ENCODE peak calls at places on chromosomes 5 and 9, in six cellular contexts. H is mammary epithelial cell, P is H1, X is choroid plexus epithelial cell, B is spleen, V is breast epithelium. Q is an unnamed sample.

GRCh38 chr9:563200-563599 is 278.3 kb upstream of the DMRT1 start:
- DNase-seq in X (no peak), H (no peak), P (no peak), V (no peak), B (no peak), Q (no peak)

GRCh38 chr9:36470891-36471290 is 70.8 kb upstream of the RNF38 start:
- DNase-seq in B (peak; percentile 89), V (no peak), H (peak; percentile 68), P (no peak), X (peak; percentile 86), Q (no peak)

GRCh38 chr9:129763235-129763917 is 10.5 kb upstream of the PTGES start:
- DNase-seq in X (peak; percentile 93), V (no peak), H (no peak), P (no peak), B (no peak), Q (no peak)

GRCh38 chr9:125700791-125701190 is 6.2 kb downstream of the MAPKAP1 start:
- DNase-seq in P (no peak), V (no peak), X (no peak), B (no peak), H (peak; percentile 17), Q (no peak)

GRCh38 chr5:3348576-3349535 is 246.8 kb upstream of the IRX1 start:
- DNase-seq in P (no peak), X (no peak), V (peak; percentile 45), H (no peak), B (peak; percentile 68), Q (no peak)

GRCh38 chr5:112403069-112403468 is 16.0 kb downstream of the EPB41L4A start:
- DNase-seq in V (no peak), P (no peak), H (no peak), X (no peak), B (no peak), Q (no peak)

GRCh38 chr9:134167530-134167931 is 3.2 kb upstream of the RNU6ATAC start:
- DNase-seq in H (no peak), B (peak; percentile 62), P (no peak), X (peak; percentile 63), V (no peak), Q (no peak)

GRCh38 chr5:78601622-78602314 is 46.8 kb downstream of the LHFPL2 start:
- DNase-seq in V (no peak), P (no peak), B (no peak), H (no peak), X (peak; percentile 48), Q (no peak)

GRCh38 chr5:82004511-82004910 is 32.7 kb downstream of the ATG10 start:
- DNase-seq in P (no peak), X (peak; percentile 56), H (no peak), V (no peak), B (no peak), Q (no peak)

GRCh38 chr5:107743357-107744000 is 72.7 kb upstream of the EFNA5 start:
- DNase-seq in H (peak; percentile 71), B (no peak), P (no peak), V (no peak), X (peak; percentile 41), Q (no peak)

GRCh38 chr5:83556190-83556589 is 84.6 kb downstream of the VCAN start:
- DNase-seq in B (no peak), V (no peak), P (no peak), X (no peak), H (no peak), Q (no peak)

GRCh38 chr5:64096771-64097170 is 68.9 kb upstream of the RNF180 start:
- DNase-seq in H (no peak), B (no peak), P (no peak), X (no peak), V (no peak), Q (no peak)

GRCh38 chr9:32551491-32552049 is 557 bp upstream of the SMIM27 start:
- DNase-seq in X (peak; percentile 52), P (no peak), B (peak; percentile 83), V (no peak), H (no peak), Q (no peak)

GRCh38 chr5:173278641-173279040 is 43.6 kb upstream of the NKX2-5 start:
- DNase-seq in H (no peak), X (no peak), B (no peak), P (no peak), V (no peak), Q (no peak)

GRCh38 chr5:157942595-157942994 is 83.7 kb upstream of the CLINT1 start:
- DNase-seq in X (no peak), P (no peak), V (no peak), H (no peak), B (no peak), Q (no peak)

GRCh38 chr5:138273834-138274188 is 610 bp downstream of the GFRA3 start:
- DNase-seq in X (no peak), H (no peak), V (no peak), P (no peak), B (no peak), Q (no peak)

GRCh38 chr9:132703336-132703735 is 33.1 kb downstream of the GTF3C4 start:
- DNase-seq in B (no peak), V (no peak), X (peak; percentile 38), P (no peak), H (peak; percentile 7), Q (no peak)

GRCh38 chr9:111180801-111181200 is 142.5 kb upstream of the LPAR1 start:
- DNase-seq in B (no peak), X (no peak), P (no peak), H (no peak), V (no peak), Q (no peak)

GRCh38 chr9:7549261-7549660 is 250.3 kb downstream of the DMAC1 start:
- DNase-seq in H (no peak), X (no peak), P (no peak), B (no peak), V (no peak), Q (no peak)

GRCh38 chr5:160960592-160960991 is 108.6 kb upstream of the ATP10B start:
- DNase-seq in B (no peak), V (no peak), H (no peak), P (no peak), X (no peak), Q (no peak)

GRCh38 chr9:16611001-16611400 is 259.5 kb downstream of the BNC2 start:
- DNase-seq in X (no peak), B (no peak), P (no peak), H (no peak), V (no peak), Q (no peak)

GRCh38 chr9:128174062-128174461 is 14.0 kb downstream of the BBLN start:
- DNase-seq in V (no peak), H (no peak), X (no peak), P (no peak), B (no peak), Q (no peak)

GRCh38 chr5:107670927-107671741 is at the start of gene EFNA5:
- DNase-seq in P (no peak), V (peak; percentile 56), B (peak; percentile 75), H (peak; percentile 39), X (peak; percentile 70), Q (peak; percentile 39)

GRCh38 chr5:19555436-19555835 is 432.6 kb downstream of the CDH18 start:
- DNase-seq in H (no peak), B (no peak), X (no peak), V (no peak), P (no peak), Q (no peak)

GRCh38 chr5:157457391-157457790 is 2.6 kb upstream of the NIPAL4 start:
- DNase-seq in V (no peak), H (no peak), P (no peak), X (no peak), B (no peak), Q (no peak)

GRCh38 chr9:98108540-98109031 is 10.4 kb downstream of the TRIM14 start:
- DNase-seq in P (no peak), B (no peak), H (no peak), X (no peak), V (no peak), Q (no peak)

GRCh38 chr5:178385472-178385853 is 152.9 kb upstream of the PHYKPL start:
- DNase-seq in V (no peak), H (peak; percentile 7), P (no peak), X (no peak), B (peak; percentile 47), Q (no peak)

GRCh38 chr9:78004478-78005229 is 27.0 kb downstream of the GNAQ start:
- DNase-seq in V (no peak), X (peak; percentile 38), H (no peak), P (no peak), B (peak; percentile 61), Q (no peak)

GRCh38 chr9:81827616-81828296 is 100.5 kb upstream of the SPATA31D4 start:
- DNase-seq in H (no peak), P (no peak), V (no peak), X (no peak), B (no peak), Q (no peak)

GRCh38 chr9:121672213-121672612 is 20.8 kb downstream of the DAB2IP start:
- DNase-seq in V (no peak), X (peak; percentile 34), P (no peak), B (peak; percentile 16), H (no peak), Q (peak; percentile 71)

GRCh38 chr9:121675381-121675780 is 23.9 kb downstream of the DAB2IP start:
- DNase-seq in H (no peak), B (peak; percentile 39), V (no peak), P (no peak), X (no peak), Q (no peak)

GRCh38 chr9:121674952-121675351 is 23.5 kb downstream of the DAB2IP start:
- DNase-seq in X (peak; percentile 46), B (peak; percentile 1), P (no peak), H (peak; percentile 51), V (no peak), Q (peak; percentile 46)

GRCh38 chr9:121671612-121672155 is 20.2 kb downstream of the DAB2IP start:
- DNase-seq in B (no peak), P (no peak), H (no peak), X (peak; percentile 67), V (no peak), Q (no peak)

GRCh38 chr9:121673576-121673975 is 22.1 kb downstream of the DAB2IP start:
- DNase-seq in V (no peak), P (no peak), H (no peak), B (peak; percentile 41), X (no peak), Q (no peak)
- H3K4me3 ChIP-seq in V (no peak overlapping the region), P (no peak overlapping the region), H (no peak overlapping the region), B (no peak overlapping the region), X (no peak overlapping the region), Q (no peak overlapping the region)

GRCh38 chr9:136048560-136049411 is 46.3 kb downstream of the NACC2 start:
- DNase-seq in P (no peak), B (no peak), V (no peak), H (no peak), X (no peak), Q (no peak)
- H3K4me3 ChIP-seq in P (no peak overlapping the region), B (no peak overlapping the region), V (no peak overlapping the region), H (no peak overlapping the region), X (no peak overlapping the region), Q (peak overlapping the region; percentile 73)

GRCh38 chr9:37575511-37575914 is 667 bp downstream of the FBXO10 start:
- DNase-seq in B (no peak), P (no peak), V (no peak), H (no peak), X (no peak), Q (no peak)
- H3K4me3 ChIP-seq in B (peak overlapping the region; percentile 74), P (peak overlapping the region; percentile 91), V (peak overlapping the region; percentile 71), H (peak overlapping the region; percentile 77), X (peak overlapping the region; percentile 80), Q (peak overlapping the region; percentile 86)

DNA sequence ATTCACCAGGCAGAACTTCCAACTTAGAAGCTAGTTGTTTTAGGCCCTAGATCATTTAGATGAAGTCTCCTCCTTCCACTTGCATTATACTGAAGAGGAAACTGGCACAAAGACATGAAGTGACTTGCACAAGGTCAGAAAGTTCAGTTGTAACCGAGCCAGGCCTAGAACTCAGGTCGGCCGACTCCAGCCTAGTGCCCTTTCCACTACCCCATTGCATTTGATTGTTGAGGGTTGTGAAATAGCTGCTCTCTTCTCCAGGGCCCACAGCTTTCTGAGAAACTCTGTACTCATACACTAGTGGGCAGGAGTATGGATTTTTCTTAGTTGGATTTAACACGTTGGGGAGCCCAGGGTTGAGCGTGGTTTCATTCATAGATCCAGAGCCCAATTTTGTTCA is 5.6 kb downstream of the ZNF462 start:
- DNase-seq in P (no peak), X (no peak), H (peak; percentile 47), V (no peak), B (no peak), Q (no peak)
- H3K4me3 ChIP-seq in P (no peak overlapping the region), X (no peak overlapping the region), H (no peak overlapping the region), V (peak overlapping the region; percentile 5), B (no peak overlapping the region), Q (no peak overlapping the region)